ENCODE peak calls at places on chromosomes 3 and 15, in six cellular contexts. N is Peyer's patch, J is endothelial cell of umbilical vein, Q is transverse colon, C is tibial nerve, T is uterus. B is an unnamed sample. For H3K27me3, the result is how much of the 10 kb centered on the place peaks cover.

GRCh38 chr15:27956285-27956684 is 142.8 kb downstream of the OCA2 start:
- DNase-seq in N (peak), J (no peak), Q (no peak), C (no peak), T (no peak), B (no peak)

GRCh38 chr15:95105229-95105628 is 873.9 kb downstream of the MCTP2 start:
- DNase-seq in N (no peak), J (no peak), Q (no peak), C (no peak), T (no peak), B (no peak)

GRCh38 chr3:133887075-133887950 is 8.4 kb downstream of the RAB6B start:
- DNase-seq in N (no peak), J (no peak), Q (no peak), C (no peak), T (no peak), B (peak)

GRCh38 chr3:147120029-147120428 is 286.3 kb downstream of the ZIC4 start:
- DNase-seq in N (no peak), J (peak), Q (no peak), C (no peak), T (no peak), B (no peak)

GRCh38 chr3:99765042-99765942 is 52.4 kb upstream of the CMSS1 start:
- DNase-seq in N (no peak), J (peak), Q (no peak), C (no peak), T (no peak), B (no peak)

GRCh38 chr3:188687389-188687788 is 484.4 kb upstream of the TPRG1 start:
- DNase-seq in N (no peak), J (peak), Q (no peak), C (no peak), T (no peak), B (no peak)

GRCh38 chr15:100958326-100959065 is 39.3 kb downstream of the LRRK1 start:
- DNase-seq in N (no peak), J (peak), Q (no peak), C (no peak), T (no peak), B (no peak)

GRCh38 chr15:68725736-68726135 is 95.0 kb downstream of the ANP32A start:
- DNase-seq in N (no peak), J (no peak), Q (peak), C (no peak), T (peak), B (no peak)

GRCh38 chr3:65712156-65712555 is 326.6 kb downstream of the MAGI1 start:
- DNase-seq in N (no peak), J (no peak), Q (no peak), C (no peak), T (no peak), B (no peak)

GRCh38 chr3:81863714-81864113 is 102.3 kb upstream of the GBE1 start:
- DNase-seq in N (no peak), J (peak), Q (no peak), C (no peak), T (no peak), B (no peak)

GRCh38 chr3:25438791-25439555 is 10.9 kb downstream of the RARB start:
- DNase-seq in N (no peak), J (peak), Q (no peak), C (no peak), T (no peak), B (no peak)

GRCh38 chr15:66830358-66830757 is 128.3 kb downstream of the SMAD6 start:
- DNase-seq in N (no peak), J (peak), Q (no peak), C (no peak), T (no peak), B (no peak)

GRCh38 chr15:70670680-70671079 is 92.7 kb downstream of the UACA start:
- DNase-seq in N (no peak), J (peak), Q (no peak), C (no peak), T (no peak), B (no peak)

GRCh38 chr15:90592144-90592887 is 62.6 kb downstream of the CRTC3 start:
- DNase-seq in N (no peak), J (no peak), Q (no peak), C (no peak), T (no peak), B (no peak)

GRCh38 chr3:105108823-105109222 is 257.9 kb upstream of the ALCAM start:
- DNase-seq in N (no peak), J (peak), Q (no peak), C (no peak), T (no peak), B (no peak)

GRCh38 chr15:78264304-78265136 is at the start of gene DNAJA4:
- DNase-seq in N (peak), J (peak), Q (peak), C (peak), T (peak), B (no peak)

GRCh38 chr3:43862992-43863805 is 172.5 kb downstream of the ABHD5 start:
- DNase-seq in N (no peak), J (no peak), Q (no peak), C (no peak), T (no peak), B (peak)

GRCh38 chr15:69554321-69554961 is 101.8 kb downstream of the RPLP1 start:
- DNase-seq in N (no peak), J (no peak), Q (peak), C (no peak), T (no peak), B (no peak)

GRCh38 chr3:117398166-117398954 is 688.8 kb downstream of the TUSC7 start:
- DNase-seq in N (no peak), J (no peak), Q (no peak), C (no peak), T (no peak), B (no peak)

GRCh38 chr3:152885066-152885465 is 50.1 kb downstream of the P2RY1 start:
- DNase-seq in N (no peak), J (no peak), Q (no peak), C (no peak), T (no peak), B (no peak)

GRCh38 chr3:46939578-46940405 is 36.8 kb downstream of the CCDC12 start:
- DNase-seq in N (no peak), J (no peak), Q (no peak), C (no peak), T (no peak), B (no peak)

DNA sequence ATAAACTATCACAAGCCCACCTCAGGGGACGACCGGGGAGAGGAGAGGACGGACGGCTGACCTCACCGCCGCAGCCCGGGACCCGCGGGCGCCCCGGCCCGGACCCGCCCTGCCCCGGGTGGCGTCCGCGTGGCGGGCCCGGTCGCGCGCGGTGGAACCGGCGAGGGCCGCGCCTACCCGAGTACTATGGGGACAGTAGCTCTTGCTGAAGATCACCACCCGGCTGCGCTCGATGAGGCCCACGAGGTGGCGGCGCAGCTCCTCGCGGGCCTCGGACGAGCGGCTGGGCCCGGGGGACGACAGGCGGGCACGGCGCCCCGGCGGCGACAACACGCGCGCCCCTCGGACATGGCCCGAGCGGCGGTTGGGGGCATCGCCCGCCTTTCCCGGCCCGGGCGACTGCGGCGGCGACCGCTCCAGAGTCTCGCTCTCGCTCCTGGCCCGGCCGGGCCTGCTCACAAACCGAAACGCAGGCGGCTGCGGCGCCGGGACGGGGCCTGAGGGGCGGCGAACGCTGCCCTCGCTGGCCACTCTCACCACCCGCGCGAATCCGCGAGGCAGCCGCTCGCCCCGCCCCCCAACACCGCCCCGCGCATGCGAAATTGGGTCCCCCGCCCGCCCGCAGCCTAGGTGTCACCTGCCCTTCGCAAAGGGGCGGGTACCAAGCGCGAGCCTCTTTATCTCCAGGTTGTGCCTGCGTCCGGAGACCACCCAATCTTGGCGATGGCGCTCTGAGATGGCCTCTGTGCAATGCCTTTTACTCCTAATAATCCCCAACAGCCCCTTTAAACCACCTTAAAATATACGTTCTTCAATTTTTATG is at the start of gene TXNRD3:
- DNase-seq in N (peak), J (peak), Q (peak), C (peak), T (peak), B (no peak)
- TF ChIP-seq POLR2A in N (no peak), J (no peak), Q (peak), C (peak), T (peak), B (peak)

DNA sequence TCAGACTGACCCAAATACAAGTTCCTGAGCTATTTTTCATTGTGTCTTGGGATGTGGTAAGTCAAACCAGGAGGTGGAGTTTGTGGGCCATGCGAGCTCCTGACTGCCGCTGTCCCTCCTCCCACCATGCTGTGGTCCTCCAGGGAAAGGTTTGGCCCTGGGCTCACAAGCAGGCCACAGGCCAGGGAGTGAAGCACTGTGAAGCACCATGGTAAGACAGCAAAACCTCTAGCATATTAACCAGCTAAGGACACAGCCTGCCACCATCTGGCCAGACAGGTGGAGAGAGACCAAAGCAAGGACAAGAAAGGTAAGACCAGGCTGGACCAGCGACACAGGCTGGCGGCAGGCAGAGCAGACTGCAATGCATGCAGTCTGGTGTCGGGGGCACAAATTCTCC is 15.3 kb downstream of the RAB43 start:
- DNase-seq in N (no peak), J (no peak), Q (no peak), C (no peak), T (peak), B (no peak)
- TF ChIP-seq CTCF in N (no peak), J (no peak), Q (no peak), C (no peak), T (no peak), B (no peak)

GRCh38 chr3:50853936-50854335 is 179.2 kb downstream of the DOCK3 start:
- DNase-seq in N (no peak), J (no peak), Q (no peak), C (no peak), T (no peak), B (no peak)
- H3K27me3 ChIP-seq in N (under half), J (under half), Q (under half), C (under half), T (under half), B (under half)

GRCh38 chr3:52685705-52686691 is at the start of the genes GNL3 and PBRM1:
- DNase-seq in N (peak), J (peak), Q (peak), C (peak), T (peak), B (peak)
- TF ChIP-seq POLR2A in N (peak), J (peak), Q (peak), C (peak), T (peak), B (no peak)

GRCh38 chr3:74883690-74884089 is 269.2 kb upstream of the CNTN3 start:
- DNase-seq in N (no peak), J (no peak), Q (no peak), C (no peak), T (no peak), B (no peak)
- TF ChIP-seq CTCF in N (no peak), J (no peak), Q (no peak), C (no peak), T (no peak), B (no peak)

GRCh38 chr3:19471147-19471546 is 322.8 kb downstream of the KCNH8 start:
- DNase-seq in N (no peak), J (no peak), Q (no peak), C (no peak), T (no peak), B (no peak)

GRCh38 chr3:19474169-19474568 is 325.9 kb downstream of the KCNH8 start:
- DNase-seq in N (no peak), J (no peak), Q (no peak), C (no peak), T (no peak), B (no peak)

GRCh38 chr3:19476298-19476697 is 328.0 kb downstream of the KCNH8 start:
- DNase-seq in N (no peak), J (no peak), Q (no peak), C (no peak), T (no peak), B (no peak)
- H3K27me3 ChIP-seq in N (under half), J (under half), Q (under half), C (under half), T (under half), B (under half)

DNA sequence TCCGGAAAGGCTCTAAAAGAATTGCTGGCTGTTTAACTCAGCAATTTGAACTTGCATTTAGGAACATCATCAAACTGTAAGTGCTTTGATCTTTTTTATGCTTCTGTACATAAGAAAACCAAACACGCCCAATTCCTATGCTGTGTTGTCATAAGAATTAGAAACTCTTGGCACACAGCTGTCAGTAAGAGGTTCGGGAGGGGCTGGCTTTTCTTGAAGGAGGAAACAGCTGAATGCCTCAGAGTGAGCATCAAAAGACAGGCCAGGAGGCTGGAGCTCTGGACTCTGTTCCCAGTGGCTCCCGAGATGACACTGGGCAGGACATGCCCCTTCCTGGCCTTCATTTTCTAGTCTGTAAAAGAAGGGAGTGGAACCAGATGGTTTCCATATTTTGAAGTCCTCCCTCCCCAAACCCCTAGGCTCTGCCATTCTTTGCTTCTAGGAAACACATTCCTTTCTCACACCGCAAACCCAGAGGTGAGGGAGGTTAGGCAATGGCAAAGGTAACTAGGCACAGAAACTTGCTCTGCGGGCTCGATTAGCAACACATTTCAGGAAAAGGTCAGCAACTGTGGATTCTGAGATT is 73.8 kb upstream of the DLG1 start:
- DNase-seq in N (no peak), J (no peak), Q (peak), C (no peak), T (no peak), B (no peak)
- TF ChIP-seq POLR2A in N (no peak), J (no peak), Q (no peak), C (no peak), T (no peak), B (no peak)

DNA sequence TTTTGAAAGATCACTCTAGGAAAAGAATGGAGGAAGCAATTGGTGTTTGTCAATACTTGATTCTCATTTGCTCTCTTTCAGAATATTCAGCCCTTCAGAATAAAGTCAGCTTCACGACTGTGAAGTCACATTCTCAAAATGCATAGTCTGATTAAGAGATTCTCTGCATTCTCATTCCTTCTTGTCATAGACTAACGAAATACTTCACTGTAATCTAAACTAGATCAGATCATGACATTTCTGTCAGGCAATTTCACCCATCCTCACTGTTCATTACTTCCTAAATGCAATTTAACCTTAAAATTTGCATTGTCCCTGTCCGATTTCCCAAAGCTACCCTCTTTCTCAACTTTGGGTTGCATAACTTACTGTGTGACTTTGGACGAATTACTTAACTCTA is 6.2 kb downstream of the RPL22L1 start:
- DNase-seq in N (no peak), J (no peak), Q (no peak), C (no peak), T (no peak), B (no peak)
- TF ChIP-seq CTCF in N (no peak), J (no peak), Q (no peak), C (no peak), T (no peak), B (no peak)

GRCh38 chr15:45474799-45475198 is 47.8 kb downstream of the SLC30A4 start:
- DNase-seq in N (no peak), J (no peak), Q (no peak), C (no peak), T (no peak), B (no peak)
- H3K27me3 ChIP-seq in N (under half), J (under half), Q (under half), C (under half), T (under half), B (under half)

DNA sequence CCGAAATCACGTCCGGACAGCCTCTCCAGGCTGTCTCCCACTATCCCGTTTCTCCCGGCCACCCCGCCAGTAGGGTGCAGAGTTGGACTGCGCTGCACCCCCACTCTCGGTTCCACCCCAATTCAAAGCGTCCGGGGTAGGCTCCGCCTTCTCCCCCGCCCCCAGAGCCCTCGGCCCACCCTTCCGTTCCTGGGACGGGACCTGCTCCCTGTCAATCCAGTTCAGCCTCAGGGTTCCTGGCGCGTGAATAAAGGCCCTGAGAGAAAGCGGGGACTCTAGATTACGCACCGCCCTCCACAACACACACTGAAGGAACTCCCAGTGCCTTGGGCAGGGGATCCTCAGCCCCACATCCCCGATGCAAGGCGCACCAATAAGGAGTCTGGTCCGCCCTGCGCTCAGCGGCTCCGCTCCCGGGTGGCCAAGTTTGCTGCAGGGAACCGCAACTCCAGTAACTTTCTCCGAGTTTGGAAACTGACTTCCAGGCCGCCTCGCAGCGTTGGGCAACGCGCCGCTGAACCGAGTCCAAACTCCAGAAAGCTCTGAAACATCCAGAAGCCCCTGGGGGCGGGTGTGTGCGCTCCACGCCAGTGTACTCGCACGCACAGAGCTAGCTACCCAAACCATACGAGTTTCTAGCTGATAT is 1.9 kb downstream of the ADAMTS9 start:
- DNase-seq in N (peak), J (peak), Q (peak), C (peak), T (peak), B (peak)
- TF ChIP-seq POLR2A in N (peak), J (peak), Q (peak), C (peak), T (peak), B (peak)